ENCODE peak calls at places on chromosomes 13 and 19, in six cellular contexts. J is SJSA1, H is cardiac fibroblast, G is PC-3, E is AG04449, T is psoas muscle. M is an unnamed sample.

GRCh38 chr13:57624565-57625435 is 6.7 kb upstream of the PCDH17 start:
- DNase-seq in J (no peak), T (no peak), E (no peak), H (peak), G (peak), M (peak)

GRCh38 chr13:51523082-51523518 is 61.2 kb upstream of the WDFY2 start:
- DNase-seq in G (peak), J (no peak), E (no peak), H (peak), T (no peak), M (no peak)

GRCh38 chr13:85586422-85586831 is 212.8 kb downstream of the SLITRK6 start:
- DNase-seq in E (no peak), J (peak), T (no peak), H (peak), G (peak), M (peak)

GRCh38 chr13:36193151-36193855 is 21.1 kb downstream of the SOHLH2 start:
- DNase-seq in H (peak), E (no peak), J (peak), G (peak), T (no peak), M (no peak)

GRCh38 chr19:29247051-29247450 is 34.1 kb upstream of the UQCRFS1 start:
- DNase-seq in J (no peak), T (no peak), G (no peak), H (no peak), E (no peak), M (no peak)

GRCh38 chr13:98847780-98848179 is 95.3 kb upstream of the SLC15A1 start:
- DNase-seq in T (no peak), G (no peak), H (peak), J (peak), E (no peak), M (no peak)

GRCh38 chr19:55080121-55080914 is 4.6 kb downstream of the EPS8L1 start:
- DNase-seq in T (peak), J (peak), G (no peak), E (no peak), H (peak), M (no peak)

GRCh38 chr13:63614874-63615612 is 2199.4 kb upstream of the PCDH20 start:
- DNase-seq in J (no peak), E (no peak), T (no peak), G (no peak), H (no peak), M (no peak)

GRCh38 chr13:28640861-28641599 is 17.9 kb upstream of the POMP start:
- DNase-seq in T (no peak), H (peak), G (no peak), J (no peak), E (no peak), M (no peak)

GRCh38 chr13:67410645-67411044 is 180.5 kb upstream of the PCDH9 start:
- DNase-seq in H (no peak), E (no peak), J (no peak), T (no peak), G (no peak), M (no peak)

GRCh38 chr19:39237200-39238184 is 7.3 kb downstream of the IFNL3 start:
- DNase-seq in T (no peak), E (no peak), H (no peak), J (no peak), G (peak), M (no peak)

GRCh38 chr13:27053235-27053884 is 118.3 kb downstream of the USP12 start:
- DNase-seq in G (no peak), T (no peak), E (no peak), J (no peak), H (no peak), M (no peak)

GRCh38 chr19:12786149-12786870 is 5.0 kb upstream of the JUNB start:
- DNase-seq in E (no peak), T (peak), J (no peak), G (peak), H (no peak), M (no peak)

GRCh38 chr19:1570836-1571235 is 2.7 kb upstream of the MEX3D start:
- DNase-seq in G (no peak), E (no peak), H (no peak), T (no peak), J (no peak), M (no peak)

GRCh38 chr13:24178847-24179845 is 18.6 kb downstream of the SPATA13 start:
- DNase-seq in H (peak), T (no peak), G (peak), J (no peak), E (no peak), M (no peak)

GRCh38 chr19:50248826-50249225 is 45.4 kb downstream of the MYH14 start:
- DNase-seq in H (no peak), G (no peak), J (no peak), T (no peak), E (no peak), M (no peak)

GRCh38 chr13:45367358-45367757 is 26.4 kb upstream of the TPT1 start:
- DNase-seq in J (peak), T (peak), H (peak), E (peak), G (peak), M (peak)

GRCh38 chr19:40923934-40924391 is 41.9 kb upstream of the CYP2A7 start:
- DNase-seq in T (no peak), G (no peak), J (no peak), E (no peak), H (no peak), M (no peak)

GRCh38 chr19:32567486-32567885 is 13.5 kb upstream of the PDCD5 start:
- DNase-seq in J (peak), G (no peak), E (no peak), T (no peak), H (no peak), M (no peak)
- H3K4me3 ChIP-seq in J (no peak), G (no peak), E (no peak), T (no peak), H (no peak), M (no peak)

GRCh38 chr13:25288966-25289365 is 1.7 kb upstream of the MTMR6 start:
- DNase-seq in G (no peak), J (no peak), H (no peak), T (no peak), E (no peak), M (no peak)

GRCh38 chr13:25286969-25287961 is at the start of gene MTMR6:
- DNase-seq in T (peak), H (peak), J (peak), G (peak), E (no peak), M (peak)

GRCh38 chr13:25292301-25292700 is 5.0 kb upstream of the MTMR6 start:
- DNase-seq in E (no peak), H (no peak), G (peak), J (no peak), T (peak), M (no peak)

GRCh38 chr13:25295228-25295627 is 6.2 kb upstream of the NUP58 start:
- DNase-seq in T (no peak), H (peak), E (no peak), J (no peak), G (peak), M (no peak)

GRCh38 chr13:25291691-25292090 is 4.4 kb upstream of the MTMR6 start:
- DNase-seq in H (no peak), J (no peak), G (no peak), T (no peak), E (no peak), M (no peak)
- H3K4me3 ChIP-seq in H (no peak), J (no peak), G (no peak), T (no peak), E (no peak), M (no peak)

DNA sequence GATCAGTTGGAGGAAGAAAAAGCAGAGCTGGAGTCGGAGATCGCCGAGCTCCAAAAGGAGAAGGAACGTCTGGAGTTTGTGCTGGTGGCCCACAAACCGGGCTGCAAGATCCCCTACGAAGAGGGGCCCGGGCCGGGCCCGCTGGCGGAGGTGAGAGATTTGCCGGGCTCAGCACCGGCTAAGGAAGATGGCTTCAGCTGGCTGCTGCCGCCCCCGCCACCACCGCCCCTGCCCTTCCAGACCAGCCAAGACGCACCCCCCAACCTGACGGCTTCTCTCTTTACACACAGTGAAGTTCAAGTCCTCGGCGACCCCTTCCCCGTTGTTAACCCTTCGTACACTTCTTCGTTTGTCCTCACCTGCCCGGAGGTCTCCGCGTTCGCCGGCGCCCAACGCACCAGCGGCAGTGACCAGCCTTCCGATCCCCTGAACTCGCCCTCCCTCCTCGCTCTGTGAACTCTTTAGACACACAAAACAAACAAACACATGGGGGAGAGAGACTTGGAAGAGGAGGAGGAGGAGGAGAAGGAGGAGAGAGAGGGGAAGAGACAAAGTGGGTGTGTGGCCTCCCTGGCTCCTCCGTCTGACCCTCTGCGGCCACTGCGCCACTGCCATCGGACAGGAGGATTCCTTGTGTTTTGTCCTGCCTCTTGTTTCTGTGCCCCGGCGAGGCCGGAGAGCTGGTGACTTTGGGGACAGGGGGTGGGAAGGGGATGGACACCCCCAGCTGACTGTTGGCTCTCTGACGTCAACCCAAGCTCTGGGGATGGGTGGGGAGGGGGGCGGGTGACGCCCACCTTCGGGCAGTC is 5.0 kb downstream of the FOSB start:
- DNase-seq in G (no peak), E (no peak), H (no peak), T (no peak), J (no peak), M (no peak)
- H3K4me3 ChIP-seq in G (no peak), E (peak), H (no peak), T (peak), J (no peak), M (no peak)

DNA sequence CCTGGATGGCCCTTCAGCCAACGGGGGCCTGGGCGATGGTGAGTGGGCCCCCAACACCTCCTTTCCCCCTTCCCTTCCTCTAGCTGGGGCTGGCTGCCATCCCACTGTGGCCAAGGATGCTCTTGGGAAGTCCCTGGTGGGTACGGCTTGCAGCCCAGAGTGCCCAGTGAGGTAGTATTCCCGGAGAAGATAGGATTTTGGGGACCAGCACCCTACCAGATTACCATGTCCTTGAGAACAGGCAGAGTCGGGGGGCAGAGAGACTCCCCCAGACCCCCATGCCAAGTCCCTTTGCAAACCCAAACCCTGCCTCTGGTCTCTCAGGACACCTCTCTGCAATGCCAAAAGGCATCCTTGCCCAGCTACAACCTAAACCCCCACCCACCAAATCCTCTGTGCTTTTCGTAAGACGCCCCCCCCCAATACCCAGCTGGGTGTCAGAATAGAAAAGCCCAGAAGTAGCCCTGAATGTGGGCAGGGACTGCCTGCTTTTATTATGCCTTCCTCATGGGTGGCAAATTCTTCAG is 1.7 kb downstream of the HIF3A start:
- DNase-seq in E (no peak), T (no peak), G (no peak), H (no peak), J (no peak), M (no peak)
- H3K4me3 ChIP-seq in E (no peak), T (peak), G (no peak), H (peak), J (no peak), M (no peak)

GRCh38 chr19:10294368-10294697 is 4.6 kb downstream of the ICAM5 start:
- DNase-seq in E (no peak), T (no peak), H (no peak), G (no peak), J (no peak), M (no peak)

GRCh38 chr19:10293637-10294367 is 4.0 kb downstream of the ICAM5 start:
- DNase-seq in E (no peak), H (no peak), G (no peak), T (no peak), J (no peak), M (no peak)

GRCh38 chr19:10292789-10293636 is 3.3 kb downstream of the ICAM5 start:
- DNase-seq in E (no peak), H (no peak), G (peak), J (no peak), T (no peak), M (no peak)

GRCh38 chr19:10295305-10295846 is 5.6 kb downstream of the ICAM5 start:
- DNase-seq in G (no peak), H (no peak), J (no peak), E (no peak), T (no peak), M (no peak)

GRCh38 chr19:10295847-10296591 is 6.3 kb downstream of the ICAM5 start:
- DNase-seq in G (no peak), H (no peak), E (no peak), J (no peak), T (no peak), M (no peak)
- H3K4me3 ChIP-seq in G (no peak), H (no peak), E (no peak), J (no peak), T (peak), M (no peak)

DNA sequence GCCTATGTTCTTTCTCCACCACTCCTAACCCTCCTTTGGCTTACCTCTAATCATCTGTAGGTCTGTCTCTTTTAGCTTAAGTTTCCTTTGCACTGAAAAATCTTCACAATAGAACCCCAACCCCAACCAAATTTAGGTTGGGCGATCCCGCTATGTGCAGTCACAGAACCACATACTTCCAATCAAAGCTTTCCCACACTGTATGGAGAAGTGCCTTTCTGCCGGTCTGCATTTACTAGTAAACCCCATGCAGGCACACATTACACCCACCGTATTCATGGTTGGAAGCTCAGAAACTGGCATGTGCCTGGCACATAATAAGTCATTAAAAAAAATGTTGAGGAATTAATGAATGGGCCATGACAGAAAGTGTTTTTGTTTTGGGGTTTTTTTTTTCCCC is 158.4 kb downstream of the KLF12 start:
- DNase-seq in E (no peak), G (no peak), J (no peak), T (no peak), H (no peak), M (no peak)
- H3K4me3 ChIP-seq in E (no peak), G (no peak), J (no peak), T (no peak), H (no peak), M (no peak)

DNA sequence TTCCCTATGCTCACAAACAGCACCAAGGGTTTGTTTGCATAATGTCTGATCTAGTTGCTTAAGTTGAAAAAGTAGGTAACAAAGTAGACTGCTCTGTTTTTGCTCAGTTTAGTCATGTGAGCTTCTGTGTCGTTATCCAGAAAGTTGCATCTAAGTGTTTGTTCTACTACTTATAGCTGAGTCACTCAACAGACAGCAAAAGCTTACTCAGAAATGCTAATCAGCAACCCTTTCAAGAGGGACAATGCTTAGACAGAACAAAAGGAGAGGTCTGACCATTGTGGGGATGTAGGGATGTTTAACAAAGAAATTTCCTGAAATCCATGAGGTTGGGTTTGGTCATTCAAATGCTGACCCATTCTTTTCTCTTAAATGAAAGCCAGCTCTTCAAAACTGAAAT is 106.4 kb downstream of the ATP8A2 start:
- DNase-seq in J (no peak), H (peak), T (no peak), G (peak), E (no peak), M (no peak)
- H3K4me3 ChIP-seq in J (no peak), H (no peak), T (no peak), G (no peak), E (no peak), M (no peak)

M was measured in HFF-Myc.